ENCODE peak calls at places on chromosomes 16 and 17, in six cellular contexts. H, B, P, G, E and V are unnamed samples.

GRCh38 chr17:31856750-31857149 is 2.3 kb downstream of the COPRS start:
- DNase-seq in H (no peak), B (no peak), P (no peak), G (no peak), E (no peak), V (no peak)

GRCh38 chr16:81696136-81696958 is 82.7 kb upstream of the PLCG2 start:
- DNase-seq in H (no peak), B (no peak), P (no peak), G (no peak), E (no peak), V (no peak)

GRCh38 chr16:59249049-59249448 is 514.9 kb upstream of the GOT2 start:
- DNase-seq in H (no peak), B (no peak), P (no peak), G (no peak), E (no peak), V (peak)

GRCh38 chr17:32256012-32256694 is 9.5 kb upstream of the RHBDL3 start:
- DNase-seq in H (no peak), B (no peak), P (no peak), G (no peak), E (no peak), V (no peak)

GRCh38 chr16:59633996-59634579 is 900.0 kb upstream of the GOT2 start:
- DNase-seq in H (no peak), B (no peak), P (no peak), G (no peak), E (no peak), V (no peak)

GRCh38 chr17:75721463-75722011 is 278 bp downstream of the ITGB4 start:
- DNase-seq in H (no peak), B (no peak), P (no peak), G (no peak), E (no peak), V (no peak)

GRCh38 chr16:19777061-19777460 is 59.0 kb downstream of the IQCK start:
- DNase-seq in H (no peak), B (no peak), P (no peak), G (no peak), E (no peak), V (no peak)

GRCh38 chr16:67530013-67530939 is 1.6 kb downstream of the RIPOR1 start:
- DNase-seq in H (no peak), B (no peak), P (no peak), G (no peak), E (peak), V (peak)

GRCh38 chr17:55642741-55643140 is 79.9 kb downstream of the TMEM100 start:
- DNase-seq in H (no peak), B (no peak), P (no peak), G (no peak), E (no peak), V (no peak)